ENCODE peak calls at places on chromosomes 13 and 19, in five cellular contexts. N, D, Q, C and E are unnamed samples.

GRCh38 chr13:113667771-113668490 is 912 bp downstream of the GRK1 start:
- DNase-seq in Q (no peak), C (no peak), N (no peak), D (peak), E (no peak)

GRCh38 chr13:21047087-21047486 is 14.3 kb downstream of the LATS2 start:
- DNase-seq in C (no peak), Q (no peak), N (no peak), D (no peak), E (no peak)

GRCh38 chr13:92896842-92897241 is 329.8 kb upstream of the GPC6 start:
- DNase-seq in Q (peak), N (peak), C (no peak), D (no peak), E (peak)

GRCh38 chr19:977058-977464 is 7.1 kb upstream of the WDR18 start:
- DNase-seq in C (no peak), N (no peak), D (no peak), Q (no peak), E (no peak)

GRCh38 chr13:40389081-40389641 is 277.3 kb downstream of the FOXO1 start:
- DNase-seq in C (peak), N (no peak), Q (no peak), D (no peak), E (no peak)

GRCh38 chr13:43805071-43805468 is 18.3 kb upstream of the ENOX1 start:
- DNase-seq in C (no peak), Q (peak), N (peak), D (no peak), E (peak)

GRCh38 chr19:51439021-51439465 is 19.2 kb downstream of the SIGLEC8 start:
- DNase-seq in C (peak), D (no peak), N (no peak), Q (no peak), E (no peak)

GRCh38 chr13:75359266-75359665 is 122.7 kb downstream of the TBC1D4 start:
- DNase-seq in D (no peak), Q (no peak), C (no peak), N (peak), E (peak)

GRCh38 chr13:114100446-114101320 is 31.7 kb downstream of the RASA3 start:
- DNase-seq in C (no peak), D (peak), Q (no peak), N (no peak), E (no peak)